ENCODE peak calls at places on chromosomes 5 and 9, in four cellular contexts. G, A, C and M are unnamed samples.

GRCh38 chr9:86671018-86671417 is 276.3 kb downstream of the GAS1 start:
- DNase-seq in A (no peak), C (no peak), G (no peak), M (no peak)

GRCh38 chr5:160685695-160686094 is 166.3 kb downstream of the ATP10B start:
- DNase-seq in G (no peak), A (no peak), C (peak; percentile 19), M (no peak)

GRCh38 chr5:56535347-56535746 is 280.0 kb upstream of the MAP3K1 start:
- DNase-seq in A (no peak), G (no peak), C (no peak), M (no peak)

GRCh38 chr9:2271426-2271825 is 256.3 kb downstream of the SMARCA2 start:
- DNase-seq in C (no peak), A (peak; percentile 27), G (no peak), M (peak; percentile 56)

GRCh38 chr5:154758977-154759376 is 3.8 kb downstream of the LARP1 start:
- DNase-seq in G (no peak), C (no peak), A (no peak), M (no peak)

GRCh38 chr5:96468956-96469355 is 35.9 kb upstream of the PCSK1 start:
- DNase-seq in G (no peak), A (no peak), C (no peak), M (no peak)

GRCh38 chr5:179907570-179908324 is at the start of gene TBC1D9B:
- DNase-seq in A (peak; percentile 88), C (no peak), G (peak; percentile 47), M (peak; percentile 60)

GRCh38 chr5:81838307-81838906 is 87.5 kb upstream of the SSBP2 start:
- DNase-seq in C (peak; percentile 53), G (no peak), A (no peak), M (no peak)

GRCh38 chr9:76419782-76420380 is 25.7 kb upstream of the RFK start:
- DNase-seq in C (no peak), A (no peak), G (no peak), M (no peak)